ENCODE peak calls at places on chromosome X, in six cellular contexts. J, L, A, N, U and P are unnamed samples.
A peak's percentile ranks its signal among the peaks of the same experiment; 100 is the strongest.

GRCh38 chrX:2690856-2691542 is at the start of gene CD99:
- DNase-seq in A (peak; percentile 96), J (peak; percentile 98), N (peak; percentile 92), L (peak; percentile 88), U (peak; percentile 89), P (peak; percentile 93)

GRCh38 chrX:10972731-10973130 is 138.4 kb upstream of the HCCS start:
- DNase-seq in N (no peak), U (no peak), A (no peak), L (no peak), J (no peak), P (no peak)

GRCh38 chrX:103817502-103817901 is 14.6 kb downstream of the RAB9B start:
- DNase-seq in L (no peak), A (no peak), N (no peak), J (peak; percentile 67), U (no peak), P (no peak)

GRCh38 chrX:130173190-130173895 is 1.6 kb downstream of the RAB33A start:
- DNase-seq in A (peak; percentile 33), L (peak; percentile 38), N (peak; percentile 79), U (no peak), J (no peak), P (no peak)

GRCh38 chrX:140157611-140158010 is 192.3 kb upstream of the CXorf66 start:
- DNase-seq in L (no peak), J (no peak), N (no peak), A (no peak), U (no peak), P (no peak)

GRCh38 chrX:77930581-77930980 is 20.1 kb downstream of the ATP7A start:
- DNase-seq in N (no peak), L (no peak), U (no peak), J (no peak), A (no peak), P (no peak)

GRCh38 chrX:21996872-21997271 is 35.3 kb upstream of the PHEX start:
- DNase-seq in U (no peak), L (no peak), A (no peak), N (peak; percentile 20), J (peak; percentile 71), P (no peak)

GRCh38 chrX:153459976-153460375 is 10.4 kb downstream of the HAUS7 start:
- DNase-seq in N (no peak), A (no peak), J (no peak), L (no peak), U (no peak), P (no peak)

GRCh38 chrX:1108451-1109445 is 103.7 kb downstream of the CRLF2 start:
- DNase-seq in N (no peak), U (no peak), L (no peak), J (no peak), A (no peak), P (peak; percentile 21)

GRCh38 chrX:119790977-119791436 is 423 bp downstream of the RPL39 start:
- DNase-seq in A (no peak), L (peak; percentile 30), U (no peak), N (peak; percentile 23), J (peak; percentile 36), P (no peak)

GRCh38 chrX:43349363-43349762 is 306.7 kb upstream of the MAOA start:
- DNase-seq in A (no peak), J (peak; percentile 71), U (peak; percentile 51), N (no peak), L (peak; percentile 37), P (no peak)

GRCh38 chrX:107718156-107718621 is 57.4 kb downstream of the TSC22D3 start:
- DNase-seq in U (peak; percentile 91), A (no peak), N (peak; percentile 90), L (peak; percentile 84), J (peak; percentile 81), P (no peak)

GRCh38 chrX:107739541-107739940 is 36.0 kb downstream of the TSC22D3 start:
- DNase-seq in N (no peak), J (no peak), L (no peak), A (no peak), U (no peak), P (no peak)

GRCh38 chrX:128078545-128078944 is 26.3 kb upstream of the ACTRT1 start:
- DNase-seq in N (no peak), U (no peak), J (no peak), L (no peak), A (no peak), P (no peak)

GRCh38 chrX:45761920-45762319 is 561.2 kb upstream of the DIPK2B start:
- DNase-seq in J (no peak), U (no peak), A (no peak), L (no peak), N (no peak), P (no peak)

GRCh38 chrX:10828640-10829039 is 208.3 kb upstream of the MID1 start:
- DNase-seq in L (no peak), J (no peak), N (no peak), A (no peak), U (peak; percentile 30), P (no peak)

GRCh38 chrX:107304141-107304540 is 97.7 kb downstream of the DNAAF6 start:
- DNase-seq in L (no peak), A (no peak), N (no peak), U (no peak), J (no peak), P (no peak)

GRCh38 chrX:77652095-77652494 is 133.9 kb downstream of the ATRX start:
- DNase-seq in A (no peak), L (no peak), U (no peak), J (no peak), N (no peak), P (no peak)

GRCh38 chrX:25721564-25721963 is 416.6 kb upstream of the MAGEB18 start:
- DNase-seq in U (no peak), A (no peak), N (no peak), L (no peak), J (peak; percentile 39), P (no peak)

GRCh38 chrX:97984641-97985040 is 1100.9 kb downstream of the RPA4 start:
- DNase-seq in A (no peak), J (no peak), N (no peak), L (no peak), U (no peak), P (no peak)

GRCh38 chrX:136475236-136475635 is 12.5 kb upstream of the BRS3 start:
- DNase-seq in U (no peak), J (no peak), N (no peak), A (no peak), L (no peak), P (no peak)

GRCh38 chrX:18899796-18900380 is 84.0 kb downstream of the PHKA2 start:
- DNase-seq in A (no peak), U (no peak), L (no peak), N (no peak), J (peak; percentile 52), P (no peak)

GRCh38 chrX:110415440-110416167 is 57.0 kb downstream of the RTL9 start:
- DNase-seq in A (no peak), N (no peak), L (no peak), U (no peak), J (no peak), P (no peak)

GRCh38 chrX:70461026-70461425 is 16.4 kb downstream of the DLG3 start:
- DNase-seq in L (no peak), J (no peak), N (no peak), A (no peak), U (no peak), P (no peak)

GRCh38 chrX:154800508-154801207 is 4.6 kb downstream of the MPP1 start:
- DNase-seq in N (no peak), A (no peak), L (no peak), U (no peak), J (no peak), P (no peak)
- H3K4me1 ChIP-seq in N (no peaks in the 10 kb centered on the region), A (peaks cover 33% of the 10 kb centered on the region), L (peaks cover 16% of the 10 kb centered on the region), U (peaks cover 28% of the 10 kb centered on the region), J (peaks cover 10% of the 10 kb centered on the region), P (peaks cover 12% of the 10 kb centered on the region)

GRCh38 chrX:65758505-65758904 is 91.1 kb downstream of the MSN start:
- DNase-seq in U (no peak), L (no peak), J (no peak), A (no peak), N (no peak), P (no peak)
- TF ChIP-seq CTCF in U (no peak), L (no peak), J (no peak), A (no peak), N (no peak), P (no peak)

GRCh38 chrX:13015536-13016236 is 28.7 kb downstream of the FAM9C start:
- DNase-seq in J (no peak), N (no peak), L (no peak), A (no peak), U (no peak), P (no peak)

GRCh38 chrX:13010546-13010945 is 33.9 kb downstream of the FAM9C start:
- DNase-seq in N (no peak), L (no peak), A (no peak), J (no peak), U (no peak), P (no peak)

GRCh38 chrX:13013353-13014110 is 30.9 kb downstream of the FAM9C start:
- DNase-seq in U (no peak), N (peak; percentile 45), J (peak; percentile 31), L (peak; percentile 77), A (no peak), P (no peak)

GRCh38 chrX:13009844-13010243 is 34.6 kb downstream of the FAM9C start:
- DNase-seq in A (no peak), J (no peak), U (no peak), L (no peak), N (no peak), P (no peak)

DNA sequence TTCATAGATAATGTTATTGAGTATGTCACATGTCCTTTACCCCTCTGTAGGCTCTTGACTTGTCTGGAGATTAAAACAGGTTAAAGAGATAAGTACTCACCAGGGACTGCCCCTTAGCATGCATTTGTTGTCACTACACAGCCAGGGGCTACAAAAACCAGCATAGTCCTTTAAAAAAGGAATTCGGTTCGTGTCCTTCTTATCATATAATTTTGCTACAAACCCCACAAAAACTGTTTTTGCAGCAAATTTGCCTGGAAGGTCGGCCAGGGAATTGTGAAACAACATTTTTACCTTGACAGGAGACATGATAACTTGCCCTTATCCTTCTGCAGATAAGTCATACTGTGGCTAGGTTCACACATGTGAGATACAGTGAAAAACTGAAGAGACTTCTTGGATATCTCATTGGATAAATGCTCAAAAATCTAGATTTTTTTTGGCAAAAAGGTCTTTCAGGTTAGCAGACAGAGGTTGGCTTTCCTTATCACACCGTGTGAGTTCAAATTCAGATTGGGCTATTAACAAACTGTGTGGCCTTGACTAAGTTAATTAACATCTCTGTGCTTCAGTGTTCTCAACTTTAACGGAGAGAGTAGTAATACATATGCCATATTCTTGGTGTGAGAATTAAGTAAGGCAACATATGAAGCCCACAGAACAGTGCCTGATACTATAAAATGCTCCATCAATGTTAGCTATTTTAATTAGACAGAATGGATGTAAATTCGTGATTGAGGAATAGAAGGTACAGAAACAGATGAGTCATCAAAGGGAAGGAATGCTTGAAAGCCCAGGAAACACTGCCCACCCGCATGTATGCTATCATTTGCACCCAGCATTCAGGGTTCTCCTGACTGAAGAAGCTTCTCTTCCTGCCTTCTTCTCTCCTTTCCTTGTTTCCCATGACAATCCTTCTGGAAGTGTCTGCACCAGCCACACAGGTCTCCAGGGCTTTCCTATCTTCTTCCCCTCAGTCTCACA is 30.0 kb downstream of the FAM9C start:
- DNase-seq in N (no peak), U (no peak), A (no peak), L (no peak), J (no peak), P (no peak)
- H3K4me1 ChIP-seq in N (peaks cover 2% of the 10 kb centered on the region), U (peaks cover 10% of the 10 kb centered on the region), A (no peaks in the 10 kb centered on the region), L (peaks cover 17% of the 10 kb centered on the region), J (no peaks in the 10 kb centered on the region), P (peaks cover 4% of the 10 kb centered on the region)

DNA sequence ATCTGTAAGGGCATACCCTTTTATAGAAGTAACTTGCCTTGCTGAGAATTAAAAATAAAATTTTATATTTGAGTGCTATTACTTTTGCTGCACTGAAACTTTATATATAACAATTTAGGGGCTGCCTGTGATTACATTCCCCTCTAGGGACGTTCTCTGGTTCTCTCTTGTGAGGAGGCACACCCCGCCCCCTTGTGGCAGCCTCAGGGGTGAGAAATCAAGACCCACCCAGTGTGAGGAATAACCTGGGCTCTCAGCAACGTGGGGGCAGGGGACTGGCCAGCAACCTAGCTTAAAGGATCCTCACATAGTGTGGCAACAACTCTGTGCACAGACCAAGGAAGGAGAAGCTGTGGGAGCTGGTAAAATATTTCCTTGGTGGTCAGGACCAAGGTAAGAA is 43.7 kb downstream of the MAGEA9 start:
- DNase-seq in A (peak; percentile 16), U (no peak), N (no peak), L (no peak), J (peak; percentile 53), P (no peak)
- TF ChIP-seq CTCF in A (peak; percentile 42), U (peak; percentile 2), N (no peak), L (no peak), J (peak; percentile 54), P (peak; percentile 20)